ENCODE peak calls at places on chromosomes 4 and X, in eight cellular contexts. One of them, this sample, is unnamed.
A peak's percentile ranks its signal among the peaks of the same experiment; 100 is the strongest.

GRCh38 chrX:71625471-71625870 is 7.2 kb upstream of the CXCR3 start:
- DNase-seq in smooth muscle cell of the brain vasculature: no peak
- DNase-seq in tibial artery: no peak
- DNase-seq in pons: no peak
- DNase-seq in Right ventricle myocardium superior: no peak
- DNase-seq in brain microvascular endothelial cell: no peak
- DNase-seq in activated CD4-positive, alpha-beta memory T cell treated with anti-CD3 and anti-CD28 coated beads, Interleukin-2, amount 10 ng/mL, durations not matched to agents 7 days and 5 days: no peak
- DNase-seq in aorta: no peak
- DNase-seq in this sample: no peak

GRCh38 chrX:17597836-17598434 is 139.4 kb upstream of the SCML1 start:
- DNase-seq in brain microvascular endothelial cell: peak; percentile 37
- DNase-seq in smooth muscle cell of the brain vasculature: peak; percentile 56
- DNase-seq in activated CD4-positive, alpha-beta memory T cell treated with anti-CD3 and anti-CD28 coated beads, Interleukin-2, amount 10 ng/mL, durations not matched to agents 7 days and 5 days: no peak
- DNase-seq in pons: peak; percentile 45
- DNase-seq in Right ventricle myocardium superior: peak; percentile 87
- DNase-seq in aorta: peak; percentile 91
- DNase-seq in tibial artery: peak; percentile 83
- DNase-seq in this sample: peak; percentile 87

GRCh38 chrX:55206152-55206941 is 13.8 kb upstream of the PAGE5 start:
- DNase-seq in brain microvascular endothelial cell: no peak
- DNase-seq in Right ventricle myocardium superior: no peak
- DNase-seq in smooth muscle cell of the brain vasculature: no peak
- DNase-seq in pons: no peak
- DNase-seq in tibial artery: no peak
- DNase-seq in activated CD4-positive, alpha-beta memory T cell treated with anti-CD3 and anti-CD28 coated beads, Interleukin-2, amount 10 ng/mL, durations not matched to agents 7 days and 5 days: no peak
- DNase-seq in aorta: no peak
- DNase-seq in this sample: no peak

GRCh38 chr4:156223985-156224384 is 270.3 kb upstream of the CTSO start:
- DNase-seq in smooth muscle cell of the brain vasculature: no peak
- DNase-seq in aorta: no peak
- DNase-seq in activated CD4-positive, alpha-beta memory T cell treated with anti-CD3 and anti-CD28 coated beads, Interleukin-2, amount 10 ng/mL, durations not matched to agents 7 days and 5 days: no peak
- DNase-seq in Right ventricle myocardium superior: no peak
- DNase-seq in tibial artery: no peak
- DNase-seq in brain microvascular endothelial cell: no peak
- DNase-seq in pons: no peak
- DNase-seq in this sample: no peak

GRCh38 chr4:176090115-176090514 is 24.5 kb downstream of the WDR17 start:
- DNase-seq in Right ventricle myocardium superior: no peak
- DNase-seq in tibial artery: peak; percentile 20
- DNase-seq in smooth muscle cell of the brain vasculature: no peak
- DNase-seq in activated CD4-positive, alpha-beta memory T cell treated with anti-CD3 and anti-CD28 coated beads, Interleukin-2, amount 10 ng/mL, durations not matched to agents 7 days and 5 days: no peak
- DNase-seq in brain microvascular endothelial cell: no peak
- DNase-seq in aorta: peak; percentile 59
- DNase-seq in pons: no peak
- DNase-seq in this sample: no peak

GRCh38 chr4:145988628-145989027 is 50.0 kb upstream of the ZNF827 start:
- DNase-seq in activated CD4-positive, alpha-beta memory T cell treated with anti-CD3 and anti-CD28 coated beads, Interleukin-2, amount 10 ng/mL, durations not matched to agents 7 days and 5 days: no peak
- DNase-seq in tibial artery: no peak
- DNase-seq in pons: no peak
- DNase-seq in smooth muscle cell of the brain vasculature: no peak
- DNase-seq in brain microvascular endothelial cell: no peak
- DNase-seq in aorta: no peak
- DNase-seq in Right ventricle myocardium superior: no peak
- DNase-seq in this sample: no peak

GRCh38 chrX:154378059-154378798 is 866 bp upstream of the EMD start:
- DNase-seq in activated CD4-positive, alpha-beta memory T cell treated with anti-CD3 and anti-CD28 coated beads, Interleukin-2, amount 10 ng/mL, durations not matched to agents 7 days and 5 days: peak; percentile 39
- DNase-seq in pons: peak; percentile 23
- DNase-seq in smooth muscle cell of the brain vasculature: no peak
- DNase-seq in Right ventricle myocardium superior: peak; percentile 72
- DNase-seq in brain microvascular endothelial cell: no peak
- DNase-seq in aorta: peak; percentile 86
- DNase-seq in tibial artery: peak; percentile 63
- DNase-seq in this sample: no peak

GRCh38 chr4:93759506-93759905 is 69.0 kb upstream of the ATOH1 start:
- DNase-seq in tibial artery: no peak
- DNase-seq in activated CD4-positive, alpha-beta memory T cell treated with anti-CD3 and anti-CD28 coated beads, Interleukin-2, amount 10 ng/mL, durations not matched to agents 7 days and 5 days: no peak
- DNase-seq in Right ventricle myocardium superior: no peak
- DNase-seq in pons: no peak
- DNase-seq in aorta: no peak
- DNase-seq in brain microvascular endothelial cell: no peak
- DNase-seq in smooth muscle cell of the brain vasculature: no peak
- DNase-seq in this sample: no peak

GRCh38 chr4:8847331-8847730 is 24.3 kb downstream of the HMX1 start:
- DNase-seq in tibial artery: peak; percentile 15
- DNase-seq in pons: no peak
- DNase-seq in brain microvascular endothelial cell: no peak
- DNase-seq in Right ventricle myocardium superior: no peak
- DNase-seq in activated CD4-positive, alpha-beta memory T cell treated with anti-CD3 and anti-CD28 coated beads, Interleukin-2, amount 10 ng/mL, durations not matched to agents 7 days and 5 days: no peak
- DNase-seq in smooth muscle cell of the brain vasculature: no peak
- DNase-seq in aorta: no peak
- DNase-seq in this sample: no peak

GRCh38 chr4:4333265-4333706 is 43.2 kb downstream of the ZBTB49 start:
- DNase-seq in aorta: no peak
- DNase-seq in pons: no peak
- DNase-seq in activated CD4-positive, alpha-beta memory T cell treated with anti-CD3 and anti-CD28 coated beads, Interleukin-2, amount 10 ng/mL, durations not matched to agents 7 days and 5 days: no peak
- DNase-seq in brain microvascular endothelial cell: peak; percentile 75
- DNase-seq in tibial artery: no peak
- DNase-seq in smooth muscle cell of the brain vasculature: no peak
- DNase-seq in Right ventricle myocardium superior: peak; percentile 67
- DNase-seq in this sample: peak; percentile 84

GRCh38 chr4:19803406-19803805 is 448.3 kb upstream of the SLIT2 start:
- DNase-seq in activated CD4-positive, alpha-beta memory T cell treated with anti-CD3 and anti-CD28 coated beads, Interleukin-2, amount 10 ng/mL, durations not matched to agents 7 days and 5 days: no peak
- DNase-seq in brain microvascular endothelial cell: no peak
- DNase-seq in aorta: no peak
- DNase-seq in smooth muscle cell of the brain vasculature: no peak
- DNase-seq in Right ventricle myocardium superior: no peak
- DNase-seq in pons: no peak
- DNase-seq in tibial artery: no peak
- DNase-seq in this sample: peak; percentile 35

GRCh38 chr4:138405439-138405838 is 163.3 kb upstream of the SLC7A11 start:
- DNase-seq in Right ventricle myocardium superior: no peak
- DNase-seq in smooth muscle cell of the brain vasculature: no peak
- DNase-seq in aorta: no peak
- DNase-seq in activated CD4-positive, alpha-beta memory T cell treated with anti-CD3 and anti-CD28 coated beads, Interleukin-2, amount 10 ng/mL, durations not matched to agents 7 days and 5 days: no peak
- DNase-seq in pons: no peak
- DNase-seq in tibial artery: no peak
- DNase-seq in brain microvascular endothelial cell: no peak
- DNase-seq in this sample: peak; percentile 9

GRCh38 chrX:108270739-108271396 is 167.4 kb downstream of the COL4A6 start:
- DNase-seq in activated CD4-positive, alpha-beta memory T cell treated with anti-CD3 and anti-CD28 coated beads, Interleukin-2, amount 10 ng/mL, durations not matched to agents 7 days and 5 days: no peak
- DNase-seq in tibial artery: no peak
- DNase-seq in aorta: no peak
- DNase-seq in brain microvascular endothelial cell: no peak
- DNase-seq in smooth muscle cell of the brain vasculature: no peak
- DNase-seq in pons: no peak
- DNase-seq in Right ventricle myocardium superior: no peak
- DNase-seq in this sample: peak; percentile 21

GRCh38 chr4:47926667-47927258 is 12.4 kb upstream of the NFXL1 start:
- DNase-seq in smooth muscle cell of the brain vasculature: no peak
- DNase-seq in tibial artery: peak; percentile 30
- DNase-seq in Right ventricle myocardium superior: no peak
- DNase-seq in pons: peak; percentile 68
- DNase-seq in activated CD4-positive, alpha-beta memory T cell treated with anti-CD3 and anti-CD28 coated beads, Interleukin-2, amount 10 ng/mL, durations not matched to agents 7 days and 5 days: peak; percentile 55
- DNase-seq in brain microvascular endothelial cell: peak; percentile 48
- DNase-seq in aorta: peak; percentile 45
- DNase-seq in this sample: peak; percentile 69

GRCh38 chrX:17592117-17592516 is 145.2 kb upstream of the SCML1 start:
- DNase-seq in tibial artery: no peak
- DNase-seq in smooth muscle cell of the brain vasculature: no peak
- DNase-seq in pons: no peak
- DNase-seq in activated CD4-positive, alpha-beta memory T cell treated with anti-CD3 and anti-CD28 coated beads, Interleukin-2, amount 10 ng/mL, durations not matched to agents 7 days and 5 days: no peak
- DNase-seq in brain microvascular endothelial cell: no peak
- DNase-seq in Right ventricle myocardium superior: no peak
- DNase-seq in aorta: no peak
- DNase-seq in this sample: no peak

GRCh38 chrX:148500428-148501120 is at the start of gene AFF2:
- DNase-seq in smooth muscle cell of the brain vasculature: no peak
- DNase-seq in activated CD4-positive, alpha-beta memory T cell treated with anti-CD3 and anti-CD28 coated beads, Interleukin-2, amount 10 ng/mL, durations not matched to agents 7 days and 5 days: peak; percentile 20
- DNase-seq in brain microvascular endothelial cell: peak; percentile 4
- DNase-seq in Right ventricle myocardium superior: peak; percentile 42
- DNase-seq in pons: no peak
- DNase-seq in tibial artery: no peak
- DNase-seq in aorta: peak; percentile 49
- DNase-seq in this sample: peak; percentile 26

GRCh38 chr4:180993179-180993841 is 1249.9 kb upstream of the TENM3 start:
- DNase-seq in Right ventricle myocardium superior: no peak
- DNase-seq in pons: no peak
- DNase-seq in brain microvascular endothelial cell: no peak
- DNase-seq in activated CD4-positive, alpha-beta memory T cell treated with anti-CD3 and anti-CD28 coated beads, Interleukin-2, amount 10 ng/mL, durations not matched to agents 7 days and 5 days: no peak
- DNase-seq in smooth muscle cell of the brain vasculature: no peak
- DNase-seq in tibial artery: no peak
- DNase-seq in aorta: no peak
- DNase-seq in this sample: no peak

GRCh38 chr4:162959056-162959455 is 207.6 kb downstream of the NAF1 start:
- DNase-seq in smooth muscle cell of the brain vasculature: no peak
- DNase-seq in Right ventricle myocardium superior: no peak
- DNase-seq in brain microvascular endothelial cell: peak; percentile 14
- DNase-seq in tibial artery: no peak
- DNase-seq in activated CD4-positive, alpha-beta memory T cell treated with anti-CD3 and anti-CD28 coated beads, Interleukin-2, amount 10 ng/mL, durations not matched to agents 7 days and 5 days: no peak
- DNase-seq in pons: no peak
- DNase-seq in aorta: no peak
- DNase-seq in this sample: no peak

GRCh38 chrX:99914676-99915075 is 495.4 kb downstream of the PCDH19 start:
- DNase-seq in tibial artery: no peak
- DNase-seq in aorta: no peak
- DNase-seq in smooth muscle cell of the brain vasculature: no peak
- DNase-seq in pons: no peak
- DNase-seq in activated CD4-positive, alpha-beta memory T cell treated with anti-CD3 and anti-CD28 coated beads, Interleukin-2, amount 10 ng/mL, durations not matched to agents 7 days and 5 days: no peak
- DNase-seq in brain microvascular endothelial cell: no peak
- DNase-seq in Right ventricle myocardium superior: no peak
- DNase-seq in this sample: peak; percentile 17

GRCh38 chr4:124437853-124438495 is 274.6 kb downstream of the ANKRD50 start:
- DNase-seq in pons: no peak
- DNase-seq in aorta: no peak
- DNase-seq in smooth muscle cell of the brain vasculature: no peak
- DNase-seq in tibial artery: no peak
- DNase-seq in activated CD4-positive, alpha-beta memory T cell treated with anti-CD3 and anti-CD28 coated beads, Interleukin-2, amount 10 ng/mL, durations not matched to agents 7 days and 5 days: no peak
- DNase-seq in brain microvascular endothelial cell: no peak
- DNase-seq in Right ventricle myocardium superior: no peak
- DNase-seq in this sample: no peak

GRCh38 chrX:153700376-153700945 is 12.7 kb downstream of the SLC6A8 start:
- DNase-seq in tibial artery: no peak
- DNase-seq in brain microvascular endothelial cell: no peak
- DNase-seq in smooth muscle cell of the brain vasculature: no peak
- DNase-seq in aorta: no peak
- DNase-seq in activated CD4-positive, alpha-beta memory T cell treated with anti-CD3 and anti-CD28 coated beads, Interleukin-2, amount 10 ng/mL, durations not matched to agents 7 days and 5 days: no peak
- DNase-seq in pons: no peak
- DNase-seq in Right ventricle myocardium superior: no peak
- DNase-seq in this sample: no peak

GRCh38 chr4:121764702-121765367 is at the start of gene SMIM43:
- DNase-seq in aorta: peak; percentile 42
- DNase-seq in brain microvascular endothelial cell: no peak
- DNase-seq in Right ventricle myocardium superior: no peak
- DNase-seq in activated CD4-positive, alpha-beta memory T cell treated with anti-CD3 and anti-CD28 coated beads, Interleukin-2, amount 10 ng/mL, durations not matched to agents 7 days and 5 days: no peak
- DNase-seq in tibial artery: no peak
- DNase-seq in smooth muscle cell of the brain vasculature: no peak
- DNase-seq in pons: no peak
- DNase-seq in this sample: peak; percentile 17

GRCh38 chr4:44629280-44629866 is 22.1 kb downstream of the YIPF7 start:
- DNase-seq in activated CD4-positive, alpha-beta memory T cell treated with anti-CD3 and anti-CD28 coated beads, Interleukin-2, amount 10 ng/mL, durations not matched to agents 7 days and 5 days: peak; percentile 30
- DNase-seq in Right ventricle myocardium superior: no peak
- DNase-seq in tibial artery: no peak
- DNase-seq in pons: peak; percentile 69
- DNase-seq in smooth muscle cell of the brain vasculature: no peak
- DNase-seq in brain microvascular endothelial cell: peak; percentile 58
- DNase-seq in aorta: no peak
- DNase-seq in this sample: peak; percentile 59

GRCh38 chr4:123524958-123525628 is 128.5 kb downstream of the SPRY1 start:
- DNase-seq in Right ventricle myocardium superior: no peak
- DNase-seq in activated CD4-positive, alpha-beta memory T cell treated with anti-CD3 and anti-CD28 coated beads, Interleukin-2, amount 10 ng/mL, durations not matched to agents 7 days and 5 days: no peak
- DNase-seq in aorta: no peak
- DNase-seq in smooth muscle cell of the brain vasculature: peak; percentile 43
- DNase-seq in tibial artery: no peak
- DNase-seq in brain microvascular endothelial cell: no peak
- DNase-seq in pons: no peak
- DNase-seq in this sample: no peak

GRCh38 chr4:29632199-29632598 is 1088.0 kb upstream of the PCDH7 start:
- DNase-seq in activated CD4-positive, alpha-beta memory T cell treated with anti-CD3 and anti-CD28 coated beads, Interleukin-2, amount 10 ng/mL, durations not matched to agents 7 days and 5 days: no peak
- DNase-seq in aorta: no peak
- DNase-seq in smooth muscle cell of the brain vasculature: no peak
- DNase-seq in brain microvascular endothelial cell: no peak
- DNase-seq in pons: no peak
- DNase-seq in tibial artery: no peak
- DNase-seq in Right ventricle myocardium superior: no peak
- DNase-seq in this sample: no peak

GRCh38 chr4:156718226-156718625 is 253.4 kb downstream of the PDGFC start:
- DNase-seq in aorta: no peak
- DNase-seq in activated CD4-positive, alpha-beta memory T cell treated with anti-CD3 and anti-CD28 coated beads, Interleukin-2, amount 10 ng/mL, durations not matched to agents 7 days and 5 days: no peak
- DNase-seq in pons: no peak
- DNase-seq in smooth muscle cell of the brain vasculature: no peak
- DNase-seq in Right ventricle myocardium superior: no peak
- DNase-seq in brain microvascular endothelial cell: no peak
- DNase-seq in tibial artery: no peak
- DNase-seq in this sample: no peak